ENCODE peak calls at places on chromosomes 12 and 14, in seven cellular contexts. F, C, Z, G, Y, J and U are unnamed samples.

GRCh38 chr12:8648598-8649205 is 13.9 kb downstream of the MFAP5 start:
- DNase-seq in F (no peak), C (no peak), Z (no peak), G (no peak), Y (no peak), J (no peak), U (no peak)

GRCh38 chr12:47032644-47033043 is 46.8 kb upstream of the PCED1B start:
- DNase-seq in F (no peak), C (no peak), Z (peak; percentile 68), G (peak; percentile 77), Y (no peak), J (no peak), U (peak; percentile 72)

GRCh38 chr14:93970589-93970966 is 5.8 kb downstream of the ASB2 start:
- DNase-seq in F (no peak), C (no peak), Z (no peak), G (no peak), Y (no peak), J (no peak), U (no peak)

GRCh38 chr12:92605621-92606170 is 97.1 kb upstream of the PLEKHG7 start:
- DNase-seq in F (no peak), C (no peak), Z (no peak), G (peak; percentile 30), Y (no peak), J (no peak), U (no peak)

GRCh38 chr14:23441076-23441475 is 5.6 kb upstream of the MYH7 start:
- DNase-seq in F (no peak), C (no peak), Z (no peak), G (no peak), Y (no peak), J (no peak), U (no peak)

GRCh38 chr12:116525418-116526001 is 33.7 kb upstream of the MAP1LC3B2 start:
- DNase-seq in F (no peak), C (no peak), Z (peak; percentile 86), G (peak; percentile 92), Y (no peak), J (no peak), U (peak; percentile 79)

GRCh38 chr14:64656986-64657385 is 47.2 kb upstream of the PLEKHG3 start:
- DNase-seq in F (no peak), C (no peak), Z (no peak), G (no peak), Y (no peak), J (no peak), U (no peak)

GRCh38 chr14:52351561-52352491 is 37.7 kb downstream of the PTGER2 start:
- DNase-seq in F (no peak), C (no peak), Z (no peak), G (peak; percentile 41), Y (no peak), J (no peak), U (peak; percentile 73)

GRCh38 chr12:12046401-12046800 is 24.3 kb upstream of the BCL2L14 start:
- DNase-seq in F (no peak), C (no peak), Z (no peak), G (no peak), Y (no peak), J (no peak), U (no peak)

GRCh38 chr12:97939141-97939540 is 476.5 kb downstream of the RMST start:
- DNase-seq in F (no peak), C (no peak), Z (no peak), G (no peak), Y (no peak), J (no peak), U (no peak)

GRCh38 chr12:97940105-97940504 is 477.5 kb downstream of the RMST start:
- DNase-seq in F (no peak), C (no peak), Z (no peak), G (no peak), Y (no peak), J (no peak), U (no peak)

GRCh38 chr12:97940629-97941028 is 478.0 kb downstream of the RMST start:
- DNase-seq in F (no peak), C (peak; percentile 18), Z (peak; percentile 93), G (no peak), Y (no peak), J (no peak), U (peak; percentile 4)

GRCh38 chr12:97943359-97943758 is 480.8 kb downstream of the RMST start:
- DNase-seq in F (no peak), C (no peak), Z (no peak), G (no peak), Y (no peak), J (no peak), U (no peak)

GRCh38 chr12:97941686-97942354 is 479.2 kb downstream of the RMST start:
- DNase-seq in F (no peak), C (no peak), Z (no peak), G (no peak), Y (no peak), J (no peak), U (no peak)
- H4K8ac ChIP-seq in F (no peak overlapping the region), C (no peak overlapping the region), Z (no peak overlapping the region), G (no peak overlapping the region), Y (no peak overlapping the region), J (no peak overlapping the region), U (no peak overlapping the region)

DNA sequence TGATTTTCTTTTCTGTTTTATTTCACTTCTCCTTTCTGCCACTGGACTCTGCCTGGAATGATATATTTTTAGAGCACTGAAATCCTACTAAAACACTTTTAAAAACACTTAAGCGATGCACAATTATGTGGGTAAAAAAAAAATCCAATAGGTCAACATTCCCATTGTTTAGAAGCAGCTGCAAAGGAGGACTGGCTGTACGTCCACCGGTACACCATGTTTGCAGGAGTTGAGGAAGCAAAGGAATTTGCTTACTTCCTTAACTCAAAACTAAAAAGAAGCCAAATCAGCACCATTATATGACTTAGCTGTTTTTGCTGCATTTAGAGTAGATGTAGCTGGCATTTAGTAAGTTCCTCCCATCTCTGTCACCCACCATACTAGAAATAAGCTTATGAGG is 186.8 kb upstream of the TMTC1 start:
- DNase-seq in F (no peak), C (no peak), Z (no peak), G (no peak), Y (no peak), J (no peak), U (no peak)
- H4K8ac ChIP-seq in F (no peak overlapping the region), C (no peak overlapping the region), Z (no peak overlapping the region), G (no peak overlapping the region), Y (no peak overlapping the region), J (no peak overlapping the region), U (no peak overlapping the region)

GRCh38 chr14:80464531-80465149 is 253.3 kb upstream of the DIO2 start:
- DNase-seq in F (peak; percentile 58), C (no peak), Z (peak; percentile 73), G (no peak), Y (peak; percentile 53), J (no peak), U (no peak)
- H4K8ac ChIP-seq in F (no peak overlapping the region), C (no peak overlapping the region), Z (no peak overlapping the region), G (no peak overlapping the region), Y (no peak overlapping the region), J (no peak overlapping the region), U (no peak overlapping the region)

GRCh38 chr12:82109243-82109642 is 248.9 kb downstream of the CCDC59 start:
- DNase-seq in F (no peak), C (no peak), Z (no peak), G (no peak), Y (no peak), J (no peak), U (no peak)

GRCh38 chr12:82108615-82109014 is 249.6 kb downstream of the CCDC59 start:
- DNase-seq in F (no peak), C (no peak), Z (no peak), G (no peak), Y (no peak), J (no peak), U (no peak)
- H4K8ac ChIP-seq in F (no peak overlapping the region), C (no peak overlapping the region), Z (no peak overlapping the region), G (no peak overlapping the region), Y (no peak overlapping the region), J (no peak overlapping the region), U (no peak overlapping the region)

DNA sequence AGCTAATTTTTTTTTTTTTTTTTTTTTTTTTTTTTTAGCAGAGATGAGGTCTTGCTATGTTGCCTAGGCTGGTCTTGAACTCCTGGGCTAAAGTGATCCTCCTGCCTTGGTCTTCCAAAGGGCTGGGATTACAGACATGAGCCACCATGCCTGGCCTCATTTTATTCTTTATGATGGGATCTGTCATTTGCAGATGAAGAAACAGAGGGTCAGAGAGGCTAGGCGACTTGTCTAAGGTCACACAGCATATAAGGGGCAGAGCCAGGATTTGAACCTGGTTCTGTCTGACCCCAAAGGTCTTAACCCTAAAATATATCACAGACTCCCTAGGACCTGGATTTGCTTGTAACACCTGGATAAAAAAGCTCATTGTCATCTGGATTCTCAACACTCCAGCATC is 282.6 kb downstream of the KSR2 start:
- DNase-seq in F (no peak), C (no peak), Z (no peak), G (no peak), Y (no peak), J (no peak), U (peak; percentile 20)
- H4K8ac ChIP-seq in F (no peak overlapping the region), C (no peak overlapping the region), Z (no peak overlapping the region), G (no peak overlapping the region), Y (no peak overlapping the region), J (no peak overlapping the region), U (peak overlapping the region; percentile 66)

GRCh38 chr12:98549371-98550110 is 34.2 kb downstream of the TMPO start:
- DNase-seq in F (no peak), C (no peak), Z (no peak), G (no peak), Y (no peak), J (no peak), U (no peak)
- H4K8ac ChIP-seq in F (no peak overlapping the region), C (no peak overlapping the region), Z (no peak overlapping the region), G (no peak overlapping the region), Y (no peak overlapping the region), J (no peak overlapping the region), U (no peak overlapping the region)